ENCODE peak calls at places on chromosomes 4 and X, in ten cellular contexts. R is D721Med; J is HFFc6; B is fibroblast of the aortic adventitia; Q is lower leg skin; K is WTC11; X is tibial nerve; V is AG10803; Y is PC-3; M is CD4-positive, alpha-beta T cell. D is an unnamed sample.

GRCh38 chr4:93828332-93828829 is at the start of gene ATOH1:
- DNase-seq in R (no peak), J (no peak), B (no peak), Q (no peak), K (peak), X (no peak), V (no peak), Y (no peak), M (no peak), D (peak)

GRCh38 chrX:39601193-39602085 is 496.3 kb downstream of the BCOR start:
- DNase-seq in R (no peak), J (no peak), B (no peak), Q (no peak), K (no peak), X (no peak), V (no peak), Y (no peak), M (no peak), D (no peak)

GRCh38 chrX:66012094-66012534 is 27.8 kb downstream of the VSIG4 start:
- DNase-seq in R (no peak), J (no peak), B (no peak), Q (no peak), K (no peak), X (no peak), V (no peak), Y (no peak), M (no peak), D (no peak)

GRCh38 chr4:173235050-173235449 is 66.4 kb downstream of the GALNT7 start:
- DNase-seq in R (no peak), J (no peak), B (no peak), Q (no peak), K (no peak), X (no peak), V (no peak), Y (no peak), M (no peak), D (no peak)

GRCh38 chr4:102608190-102608589 is 107.0 kb downstream of the NFKB1 start:
- DNase-seq in R (no peak), J (peak), B (no peak), Q (no peak), K (no peak), X (no peak), V (no peak), Y (peak), M (no peak), D (no peak)

GRCh38 chr4:48268956-48269860 is at the start of gene TEC:
- DNase-seq in R (peak), J (no peak), B (no peak), Q (peak), K (peak), X (peak), V (peak), Y (peak), M (no peak), D (peak)

GRCh38 chr4:67700119-67700873 is 659 bp downstream of the UBA6 start:
- DNase-seq in R (no peak), J (peak), B (peak), Q (no peak), K (no peak), X (no peak), V (peak), Y (peak), M (no peak), D (no peak)

GRCh38 chr4:3418029-3418762 is 23.6 kb upstream of the HGFAC start:
- DNase-seq in R (no peak), J (no peak), B (no peak), Q (peak), K (peak), X (peak), V (no peak), Y (peak), M (no peak), D (no peak)

GRCh38 chr4:185122681-185123345 is 20.3 kb upstream of the SLC25A4 start:
- DNase-seq in R (no peak), J (peak), B (no peak), Q (no peak), K (no peak), X (no peak), V (no peak), Y (peak), M (no peak), D (no peak)

GRCh38 chr4:54185380-54185779 is 43.7 kb upstream of the PDGFRA start:
- DNase-seq in R (no peak), J (no peak), B (no peak), Q (no peak), K (no peak), X (no peak), V (no peak), Y (peak), M (no peak), D (no peak)

GRCh38 chr4:80454040-80454439 is 118.5 kb downstream of the CFAP299 start:
- DNase-seq in R (no peak), J (peak), B (peak), Q (no peak), K (no peak), X (no peak), V (peak), Y (peak), M (no peak), D (no peak)

GRCh38 chr4:48902266-48902665 is 4.3 kb downstream of the OCIAD2 start:
- DNase-seq in R (no peak), J (peak), B (peak), Q (no peak), K (no peak), X (no peak), V (no peak), Y (peak), M (no peak), D (no peak)

GRCh38 chr4:67861513-67861912 is 22.3 kb downstream of the TMPRSS11D start:
- DNase-seq in R (no peak), J (no peak), B (no peak), Q (no peak), K (no peak), X (no peak), V (no peak), Y (no peak), M (no peak), D (no peak)

GRCh38 chr4:2929469-2929868 is 33.7 kb downstream of the NOP14 start:
- DNase-seq in R (no peak), J (no peak), B (no peak), Q (peak), K (no peak), X (no peak), V (no peak), Y (no peak), M (no peak), D (no peak)

GRCh38 chrX:14916017-14916674 is 42.9 kb downstream of the MOSPD2 start:
- DNase-seq in R (no peak), J (peak), B (peak), Q (no peak), K (no peak), X (no peak), V (peak), Y (peak), M (no peak), D (no peak)

GRCh38 chr4:23654791-23655190 is 235.1 kb downstream of the PPARGC1A start:
- DNase-seq in R (no peak), J (no peak), B (no peak), Q (no peak), K (no peak), X (no peak), V (no peak), Y (peak), M (no peak), D (no peak)

GRCh38 chrX:20026278-20026677 is 35.4 kb upstream of the BCLAF3 start:
- DNase-seq in R (no peak), J (peak), B (peak), Q (no peak), K (no peak), X (no peak), V (peak), Y (peak), M (no peak), D (no peak)

GRCh38 chr4:100510551-100510950 is 7.3 kb downstream of the EMCN start:
- DNase-seq in R (no peak), J (peak), B (peak), Q (no peak), K (no peak), X (no peak), V (peak), Y (no peak), M (no peak), D (no peak)

GRCh38 chr4:7041851-7042696 is 1.1 kb upstream of the TADA2B start:
- DNase-seq in R (no peak), J (peak), B (peak), Q (peak), K (peak), X (peak), V (no peak), Y (peak), M (no peak), D (peak)

GRCh38 chr4:145271194-145271593 is 90.8 kb upstream of the OTUD4 start:
- DNase-seq in R (no peak), J (no peak), B (no peak), Q (no peak), K (no peak), X (no peak), V (no peak), Y (no peak), M (no peak), D (no peak)

DNA sequence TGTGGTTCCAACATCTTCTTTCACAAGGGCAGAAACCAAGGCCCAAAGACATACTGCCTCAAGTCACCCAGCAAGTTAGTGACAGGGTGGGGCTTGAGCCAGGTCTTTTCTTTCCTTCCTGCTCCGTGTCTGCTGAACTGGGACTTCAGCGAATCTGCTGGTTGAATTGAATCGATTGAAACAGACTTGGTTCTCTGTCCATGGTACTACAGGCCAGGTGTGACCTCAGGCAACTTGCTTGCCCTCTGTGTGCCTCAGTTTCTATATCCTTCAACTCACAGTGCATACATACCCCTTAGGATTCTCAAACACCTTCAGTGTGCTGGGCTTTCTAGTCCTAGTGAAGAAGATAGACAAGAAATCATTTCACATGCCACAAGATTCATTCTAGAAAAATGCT is 2.0 kb upstream of the ABLIM2 start:
- DNase-seq in R (no peak), J (no peak), B (no peak), Q (no peak), K (no peak), X (no peak), V (no peak), Y (no peak), M (no peak), D (no peak)
- TF ChIP-seq CTCF in R (no peak), J (no peak), B (no peak), Q (no peak), K (no peak), X (no peak), V (no peak), Y (no peak), M (no peak), D (no peak)

GRCh38 chrX:11541510-11541909 is 124.2 kb downstream of the ARHGAP6 start:
- DNase-seq in R (no peak), J (no peak), B (peak), Q (no peak), K (no peak), X (no peak), V (no peak), Y (no peak), M (no peak), D (no peak)

GRCh38 chrX:11535156-11535919 is 130.4 kb downstream of the ARHGAP6 start:
- DNase-seq in R (no peak), J (no peak), B (no peak), Q (no peak), K (no peak), X (no peak), V (no peak), Y (peak), M (no peak), D (no peak)

GRCh38 chrX:11543249-11543648 is 122.5 kb downstream of the ARHGAP6 start:
- DNase-seq in R (no peak), J (no peak), B (no peak), Q (no peak), K (no peak), X (no peak), V (no peak), Y (no peak), M (no peak), D (no peak)

GRCh38 chrX:11537141-11537540 is 128.6 kb downstream of the ARHGAP6 start:
- DNase-seq in R (no peak), J (no peak), B (peak), Q (no peak), K (no peak), X (no peak), V (no peak), Y (no peak), M (no peak), D (no peak)

DNA sequence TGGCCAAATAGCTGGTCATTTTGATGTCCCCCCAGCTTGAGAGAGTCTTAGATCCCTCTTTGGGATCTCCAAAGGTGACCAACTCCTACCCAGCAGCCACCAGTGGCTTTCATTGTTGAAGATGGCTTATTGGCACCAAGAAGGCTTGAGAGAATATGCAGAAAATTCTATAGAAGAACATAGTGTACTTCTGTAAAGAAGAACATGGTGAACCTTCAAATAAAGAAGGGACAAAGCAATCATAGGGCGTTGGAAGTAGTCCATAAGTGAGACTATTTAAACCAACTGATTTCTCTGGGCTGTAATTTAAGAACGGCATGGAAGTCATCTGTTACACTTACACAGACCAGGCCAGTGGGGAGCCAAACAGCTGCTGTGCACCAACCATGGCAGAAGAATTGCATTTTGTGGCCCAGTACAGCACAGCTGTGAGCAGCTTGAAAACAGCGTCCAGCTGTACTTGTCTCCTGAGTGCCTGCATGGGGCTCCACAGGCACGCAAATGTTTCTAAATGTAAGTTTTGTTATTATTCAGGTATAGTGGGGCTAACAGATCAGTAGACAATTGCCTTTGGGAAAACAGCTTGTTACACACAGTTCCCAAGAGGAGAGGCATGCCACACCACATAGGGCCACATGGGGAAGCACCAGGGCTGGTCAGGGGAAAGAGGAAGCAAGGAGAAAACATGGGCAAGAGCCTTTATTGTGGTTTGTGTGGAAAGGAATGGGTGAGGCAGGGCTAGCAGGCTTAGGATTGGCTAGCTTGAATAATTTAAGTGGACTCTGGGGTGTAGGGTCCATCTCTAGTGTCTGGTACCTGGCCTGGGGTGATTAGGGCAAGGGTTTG is 125.0 kb downstream of the ARHGAP6 start:
- DNase-seq in R (no peak), J (no peak), B (no peak), Q (no peak), K (peak), X (no peak), V (no peak), Y (no peak), M (no peak), D (no peak)
- TF ChIP-seq CTCF in R (no peak), J (no peak), B (peak), Q (no peak), K (no peak), X (no peak), V (peak), Y (no peak), M (no peak), D (no peak)

DNA sequence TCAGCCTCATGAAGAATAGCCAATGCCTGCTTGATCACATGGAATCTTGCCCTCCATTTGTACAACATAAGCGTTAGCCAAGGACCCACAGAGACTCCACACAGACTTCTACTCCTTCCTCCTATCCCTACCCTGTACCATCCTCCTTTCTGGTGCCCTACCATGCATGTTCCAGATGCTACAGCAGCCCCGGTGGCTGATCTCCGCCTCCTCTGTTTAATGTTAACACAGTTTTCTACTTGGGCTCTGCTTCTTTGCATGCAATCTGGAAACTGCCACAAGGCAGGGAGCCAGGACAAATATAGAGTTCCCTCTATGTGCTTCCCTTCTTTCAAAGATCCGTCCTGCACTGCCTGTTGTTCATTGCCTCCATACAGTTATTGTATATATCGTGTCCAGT is 368.6 kb upstream of the TENM3 start:
- DNase-seq in R (no peak), J (no peak), B (peak), Q (no peak), K (no peak), X (no peak), V (no peak), Y (no peak), M (no peak), D (no peak)
- TF ChIP-seq CTCF in R (no peak), J (no peak), B (no peak), Q (no peak), K (no peak), X (no peak), V (no peak), Y (no peak), M (no peak), D (no peak)

GRCh38 chr4:37667197-37668100 is 18.7 kb downstream of the RELL1 start:
- DNase-seq in R (no peak), J (no peak), B (peak), Q (no peak), K (no peak), X (no peak), V (no peak), Y (no peak), M (no peak), D (no peak)

GRCh38 chr4:37664696-37665095 is 21.5 kb downstream of the RELL1 start:
- DNase-seq in R (no peak), J (no peak), B (no peak), Q (no peak), K (no peak), X (no peak), V (no peak), Y (no peak), M (no peak), D (no peak)

GRCh38 chr4:37665347-37666009 is 20.7 kb downstream of the RELL1 start:
- DNase-seq in R (no peak), J (no peak), B (no peak), Q (no peak), K (no peak), X (no peak), V (no peak), Y (no peak), M (no peak), D (no peak)

GRCh38 chr4:37663552-37663951 is 22.6 kb downstream of the RELL1 start:
- DNase-seq in R (no peak), J (no peak), B (no peak), Q (no peak), K (no peak), X (no peak), V (no peak), Y (no peak), M (no peak), D (no peak)

DNA sequence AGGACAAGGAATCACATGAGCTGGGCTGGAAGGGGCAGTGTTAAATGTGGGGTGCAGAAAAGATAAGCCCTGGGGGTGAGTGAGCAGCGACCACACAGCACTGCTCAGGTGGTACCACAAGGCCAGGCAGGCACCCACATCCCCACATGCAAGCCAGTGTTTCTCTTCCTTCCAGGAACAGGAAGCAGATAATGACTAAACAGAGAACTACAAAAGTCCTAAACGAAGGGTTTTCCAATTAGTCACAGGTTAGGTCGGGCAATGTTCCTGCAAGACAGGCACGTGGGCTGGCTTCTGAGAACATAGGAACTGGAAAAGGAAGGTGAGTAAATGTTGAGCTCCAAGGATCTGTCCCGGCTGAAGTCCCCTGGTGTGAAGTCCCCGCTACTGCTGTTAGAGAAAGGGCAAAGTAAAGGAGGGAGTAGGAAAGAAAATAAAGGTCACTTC is 19.5 kb downstream of the RELL1 start:
- DNase-seq in R (no peak), J (peak), B (peak), Q (no peak), K (no peak), X (peak), V (peak), Y (peak), M (no peak), D (peak)
- TF ChIP-seq CTCF in R (no peak), J (peak), B (peak), Q (no peak), K (no peak), X (no peak), V (no peak), Y (peak), M (no peak), D (no peak)

GRCh38 chr4:85548841-85549240 is 73.9 kb downstream of the ARHGAP24 start:
- DNase-seq in R (no peak), J (no peak), B (no peak), Q (no peak), K (no peak), X (no peak), V (no peak), Y (no peak), M (no peak), D (no peak)

GRCh38 chr4:85543832-85544231 is 68.9 kb downstream of the ARHGAP24 start:
- DNase-seq in R (no peak), J (no peak), B (peak), Q (no peak), K (no peak), X (no peak), V (peak), Y (no peak), M (no peak), D (no peak)

GRCh38 chr4:85544751-85545150 is 69.8 kb downstream of the ARHGAP24 start:
- DNase-seq in R (no peak), J (no peak), B (no peak), Q (no peak), K (no peak), X (no peak), V (no peak), Y (no peak), M (no peak), D (no peak)

GRCh38 chr4:85548116-85548515 is 73.2 kb downstream of the ARHGAP24 start:
- DNase-seq in R (no peak), J (no peak), B (peak), Q (no peak), K (no peak), X (no peak), V (no peak), Y (no peak), M (no peak), D (no peak)
- TF ChIP-seq CTCF in R (no peak), J (no peak), B (peak), Q (no peak), K (no peak), X (no peak), V (no peak), Y (no peak), M (no peak), D (no peak)

DNA sequence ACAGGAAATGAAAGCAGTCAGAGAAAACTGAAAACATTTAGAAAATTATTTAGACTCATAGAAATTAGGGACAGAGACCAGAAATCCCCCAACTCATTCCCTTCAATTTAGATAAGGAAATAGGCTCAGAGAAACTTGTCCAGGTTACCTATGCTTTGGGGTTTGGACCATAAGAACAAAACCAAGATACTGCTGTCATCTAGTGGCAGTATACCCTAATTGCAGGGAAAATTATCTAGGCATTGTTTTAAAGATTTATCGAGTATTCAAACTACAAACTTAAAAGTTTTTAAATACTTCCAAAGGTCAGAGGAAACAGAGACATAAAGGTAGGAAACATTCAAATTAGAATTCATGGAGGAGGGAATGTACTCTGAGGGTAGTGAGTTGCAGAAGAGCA is 67.0 kb upstream of the KLHL13 start:
- DNase-seq in R (no peak), J (no peak), B (no peak), Q (no peak), K (no peak), X (no peak), V (no peak), Y (peak), M (no peak), D (no peak)
- TF ChIP-seq CTCF in R (no peak), J (no peak), B (no peak), Q (no peak), K (peak), X (no peak), V (no peak), Y (peak), M (no peak), D (peak)

GRCh38 chrX:95145848-95146540 is 1472.0 kb downstream of the FAM133A start:
- DNase-seq in R (no peak), J (no peak), B (no peak), Q (no peak), K (no peak), X (no peak), V (no peak), Y (no peak), M (no peak), D (no peak)
- TF ChIP-seq CTCF in R (no peak), J (no peak), B (no peak), Q (no peak), K (no peak), X (no peak), V (no peak), Y (no peak), M (no peak), D (no peak)